ENCODE peak calls at places on chromosomes 11 and 22, in four cellular contexts. A is sciatic nerve, X is lower lobe of right lung, D is Right ventricle myocardium superior. J is an unnamed sample.

GRCh38 chr11:35798423-35798822 is 135.8 kb downstream of the TRIM44 start:
- DNase-seq in A (no peak), X (no peak), D (no peak), J (no peak)

GRCh38 chr22:30947821-30948454 is 20.6 kb downstream of the MORC2 start:
- DNase-seq in A (no peak), X (no peak), D (no peak), J (peak; percentile 39)

GRCh38 chr22:28426346-28427132 is 253.1 kb downstream of the TTC28 start:
- DNase-seq in A (no peak), X (no peak), D (no peak), J (no peak)

GRCh38 chr11:28739489-28740280 is 631.5 kb downstream of the METTL15 start:
- DNase-seq in A (no peak), X (no peak), D (no peak), J (no peak)

GRCh38 chr11:123145661-123146060 is 49.4 kb downstream of the CLMP start:
- DNase-seq in A (no peak), X (no peak), D (no peak), J (peak; percentile 50)

GRCh38 chr11:45444796-45445195 is 158.7 kb upstream of the SYT13 start:
- DNase-seq in A (no peak), X (no peak), D (no peak), J (no peak)

GRCh38 chr11:18650859-18651557 is 16.9 kb upstream of the SPTY2D1 start:
- DNase-seq in A (no peak), X (peak; percentile 51), D (no peak), J (no peak)

GRCh38 chr11:93591247-93591898 is 48.2 kb upstream of the SMCO4 start:
- DNase-seq in A (no peak), X (no peak), D (no peak), J (no peak)

GRCh38 chr11:103851166-103851651 is 185.2 kb upstream of the DDI1 start:
- DNase-seq in A (no peak), X (no peak), D (no peak), J (no peak)

GRCh38 chr11:65417221-65417701 is 5.3 kb upstream of the NEAT1 start:
- DNase-seq in A (peak; percentile 80), X (peak; percentile 66), D (peak; percentile 68), J (no peak)

GRCh38 chr11:66288138-66288865 is 641 bp downstream of the YIF1A start:
- DNase-seq in A (no peak), X (no peak), D (peak; percentile 65), J (peak; percentile 62)

GRCh38 chr22:47124946-47125345 is 362.5 kb downstream of the TBC1D22A start:
- DNase-seq in A (no peak), X (no peak), D (no peak), J (no peak)

GRCh38 chr11:19181673-19182261 is 20.0 kb downstream of the CSRP3 start:
- DNase-seq in A (no peak), X (no peak), D (no peak), J (no peak)

GRCh38 chr22:40070701-40071100 is 75.9 kb downstream of the FAM83F start:
- DNase-seq in A (no peak), X (no peak), D (no peak), J (no peak)

GRCh38 chr11:96279018-96279417 is 64.0 kb downstream of the MAML2 start:
- DNase-seq in A (no peak), X (no peak), D (no peak), J (peak; percentile 24)

GRCh38 chr11:113177596-113178115 is 136.7 kb upstream of the TTC12 start:
- DNase-seq in A (no peak), X (no peak), D (no peak), J (no peak)

GRCh38 chr11:117210620-117211019 is 11.4 kb downstream of the TAGLN start:
- DNase-seq in A (no peak), X (peak; percentile 36), D (no peak), J (no peak)

GRCh38 chr11:68988486-68988885 is 7.7 kb upstream of the MRGPRD start:
- DNase-seq in A (no peak), X (no peak), D (no peak), J (no peak)

GRCh38 chr11:122022646-122023045 is 93.4 kb downstream of the BLID start:
- DNase-seq in A (no peak), X (no peak), D (no peak), J (no peak)

GRCh38 chr22:29012923-29013322 is 48.7 kb downstream of the C22orf31 start:
- DNase-seq in A (peak; percentile 3), X (no peak), D (no peak), J (no peak)

GRCh38 chr22:21753374-21754111 is 17.9 kb upstream of the YPEL1 start:
- DNase-seq in A (no peak), X (no peak), D (no peak), J (no peak)

GRCh38 chr22:31179345-31179744 is 19.4 kb downstream of the RNF185 start:
- DNase-seq in A (no peak), X (no peak), D (no peak), J (no peak)

GRCh38 chr11:120239713-120240640 is at the start of gene POU2F3:
- DNase-seq in A (no peak), X (peak; percentile 65), D (no peak), J (no peak)

GRCh38 chr22:38244106-38244505 is 28.7 kb downstream of the TMEM184B start:
- DNase-seq in A (no peak), X (no peak), D (no peak), J (no peak)

GRCh38 chr11:123977731-123978347 is at the start of gene OR10S1:
- DNase-seq in A (no peak), X (no peak), D (no peak), J (no peak)

GRCh38 chr11:46149826-46150225 is 28.6 kb upstream of the PHF21A start:
- DNase-seq in A (no peak), X (no peak), D (no peak), J (no peak)

GRCh38 chr11:114440121-114440860 is 1.0 kb downstream of the REXO2 start:
- DNase-seq in A (no peak), X (no peak), D (no peak), J (no peak)

GRCh38 chr11:134536219-134536618 is 124.2 kb upstream of the B3GAT1 start:
- DNase-seq in A (no peak), X (no peak), D (no peak), J (no peak)

GRCh38 chr11:17796154-17796553 is 61.6 kb downstream of the KCNC1 start:
- DNase-seq in A (no peak), X (no peak), D (no peak), J (no peak)

GRCh38 chr11:115676768-115677167 is 172.6 kb upstream of the CADM1 start:
- DNase-seq in A (no peak), X (no peak), D (no peak), J (no peak)

GRCh38 chr22:27851974-27852713 is 50.6 kb upstream of the MN1 start:
- DNase-seq in A (no peak), X (no peak), D (no peak), J (peak; percentile 54)

GRCh38 chr11:103396237-103396636 is 287.0 kb downstream of the DYNC2H1 start:
- DNase-seq in A (no peak), X (no peak), D (no peak), J (no peak)

GRCh38 chr22:45830531-45831245 is 146.3 kb downstream of the WNT7B start:
- DNase-seq in A (no peak), X (no peak), D (no peak), J (no peak)

GRCh38 chr22:22800716-22801115 is 86.9 kb upstream of the IGLL5 start:
- DNase-seq in A (no peak), X (no peak), D (no peak), J (no peak)

GRCh38 chr11:131495417-131495816 is 125.0 kb downstream of the NTM start:
- DNase-seq in A (peak; percentile 64), X (no peak), D (peak; percentile 80), J (no peak)